ENCODE peak calls at places on chromosomes 13 and 19, in five cellular contexts. V is transverse colon, F is OCI-LY7, J is uterus, E is Peyer's patch. K is an unnamed sample.

GRCh38 chr19:46021531-46022041 is 1.3 kb downstream of the PGLYRP1 start:
- DNase-seq in V (peak), E (no peak), J (no peak), F (no peak), K (no peak)

GRCh38 chr13:107864543-107865460 is 350.5 kb downstream of the LIG4 start:
- DNase-seq in V (no peak), J (no peak), F (peak), E (no peak), K (peak)

GRCh38 chr13:61277877-61278276 is 137.8 kb downstream of the PCDH20 start:
- DNase-seq in E (no peak), V (no peak), F (no peak), J (no peak), K (no peak)

GRCh38 chr19:3977242-3978143 is 6.6 kb upstream of the DAPK3 start:
- DNase-seq in J (peak), F (no peak), E (no peak), V (no peak), K (no peak)

GRCh38 chr19:29831686-29832085 is 19.9 kb downstream of the CCNE1 start:
- DNase-seq in J (no peak), V (no peak), F (no peak), E (no peak), K (no peak)

GRCh38 chr19:10654610-10655456 is 687 bp downstream of the ILF3 start:
- DNase-seq in F (peak), V (peak), E (peak), J (peak), K (peak)

GRCh38 chr19:55624109-55625003 is at the start of gene ZNF784:
- DNase-seq in E (peak), F (peak), J (peak), V (peak), K (peak)

GRCh38 chr13:46751811-46752635 is 44.9 kb downstream of the ESD start:
- DNase-seq in E (no peak), V (no peak), F (peak), J (no peak), K (peak)

GRCh38 chr13:111901301-111901905 is 165.5 kb upstream of the SOX1 start:
- DNase-seq in F (no peak), E (no peak), J (no peak), V (no peak), K (no peak)

GRCh38 chr13:40445557-40445990 is 220.9 kb downstream of the FOXO1 start:
- DNase-seq in F (peak), J (peak), V (peak), E (no peak), K (peak)

GRCh38 chr13:94702181-94703041 is 9.9 kb downstream of the SOX21 start:
- DNase-seq in F (no peak), V (no peak), J (no peak), E (no peak), K (no peak)

GRCh38 chr13:21976159-21976558 is 305.3 kb downstream of the FGF9 start:
- DNase-seq in V (no peak), E (no peak), F (no peak), J (no peak), K (no peak)

GRCh38 chr13:23692816-23693215 is 122.6 kb downstream of the TNFRSF19 start:
- DNase-seq in J (no peak), F (no peak), E (no peak), V (no peak), K (no peak)

GRCh38 chr19:7533281-7533819 is 2.2 kb upstream of the PNPLA6 start:
- DNase-seq in E (peak), F (no peak), J (peak), V (peak), K (no peak)

GRCh38 chr13:38941353-38941945 is 49.2 kb downstream of the STOML3 start:
- DNase-seq in V (no peak), E (no peak), J (no peak), F (no peak), K (no peak)

GRCh38 chr13:95492044-95492801 is 60.3 kb upstream of the CLDN10 start:
- DNase-seq in F (no peak), V (peak), E (peak), J (no peak), K (no peak)

GRCh38 chr13:20019033-20019432 is 60.5 kb downstream of the ZMYM2 start:
- DNase-seq in V (no peak), J (no peak), E (no peak), F (no peak), K (peak)

GRCh38 chr13:108895220-108895704 is 265.9 kb downstream of the MYO16 start:
- DNase-seq in V (no peak), J (no peak), E (no peak), F (peak), K (peak)
- TF ChIP-seq CTCF in V (peak), J (peak), E (no peak), F (peak), K (peak)

DNA sequence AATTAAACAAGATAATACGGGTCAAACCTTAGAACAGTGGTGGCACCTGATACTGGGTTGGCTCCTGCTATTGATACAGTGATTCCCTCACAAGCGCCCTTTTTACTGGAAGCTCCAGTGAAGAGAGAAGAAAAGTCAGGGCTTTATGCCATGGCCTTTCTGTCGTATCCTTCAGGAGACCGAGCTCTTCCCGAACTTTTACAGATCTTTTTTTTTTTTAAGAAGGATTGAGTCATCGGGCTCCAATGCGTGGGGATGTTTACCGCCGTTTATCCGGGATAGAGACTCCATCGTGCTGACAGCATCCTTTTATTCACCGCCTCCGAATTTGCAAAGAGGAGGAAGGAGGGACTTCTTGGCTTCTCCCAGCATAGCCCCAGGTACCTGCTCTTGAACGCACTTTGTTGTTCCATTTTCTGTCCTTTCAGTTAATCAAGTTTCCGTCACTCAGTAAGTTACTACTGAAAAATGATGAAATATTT is 574 bp downstream of the ZNF227 start:
- DNase-seq in V (no peak), F (no peak), J (no peak), E (no peak), K (peak)
- H3K4me3 ChIP-seq in V (peak), F (peak), J (peak), E (peak), K (peak)

GRCh38 chr19:1812426-1813196 is 535 bp upstream of the ATP8B3 start:
- DNase-seq in V (peak), E (peak), F (peak), J (peak), K (peak)

GRCh38 chr19:1811472-1811894 is 593 bp downstream of the ATP8B3 start:
- DNase-seq in F (peak), E (peak), V (peak), J (peak), K (no peak)

GRCh38 chr19:1813197-1813836 is 1.2 kb upstream of the ATP8B3 start:
- DNase-seq in V (no peak), E (no peak), F (no peak), J (peak), K (no peak)

GRCh38 chr19:1810439-1811160 is 1.5 kb downstream of the ATP8B3 start:
- DNase-seq in E (no peak), F (no peak), V (no peak), J (no peak), K (no peak)

GRCh38 chr19:1811942-1812425 is at the start of gene ATP8B3:
- DNase-seq in E (no peak), V (no peak), J (no peak), F (no peak), K (no peak)
- TF ChIP-seq CTCF in E (no peak), V (peak), J (no peak), F (peak), K (peak)

DNA sequence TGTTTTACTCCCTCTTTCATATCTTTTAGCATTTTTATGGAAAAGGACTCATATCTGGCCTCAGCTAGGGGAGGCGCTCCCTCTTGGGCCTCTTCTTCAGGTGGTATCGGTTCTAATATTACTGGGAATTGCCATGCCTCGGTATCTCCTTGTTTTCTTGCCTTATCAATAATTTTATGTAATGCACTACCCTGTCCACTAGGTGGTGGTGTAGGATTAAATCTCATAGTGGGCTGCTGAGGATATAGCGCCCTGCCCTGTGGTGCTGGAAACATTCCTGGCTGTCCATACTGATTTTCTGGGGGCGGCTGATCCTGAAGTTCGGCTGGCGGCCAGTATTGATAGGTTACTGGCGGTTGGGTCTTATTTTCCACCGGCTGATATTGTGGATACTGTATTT is 35.8 kb downstream of the ZNF420 start:
- DNase-seq in F (peak), E (no peak), V (no peak), J (no peak), K (no peak)
- H3K4me3 ChIP-seq in F (no peak), E (no peak), V (no peak), J (no peak), K (no peak)

GRCh38 chr13:113035209-113035800 is 66.3 kb downstream of the MCF2L start:
- DNase-seq in V (no peak), E (no peak), F (no peak), J (no peak), K (no peak)
- TF ChIP-seq CTCF in V (no peak), E (no peak), F (no peak), J (no peak), K (no peak)

DNA sequence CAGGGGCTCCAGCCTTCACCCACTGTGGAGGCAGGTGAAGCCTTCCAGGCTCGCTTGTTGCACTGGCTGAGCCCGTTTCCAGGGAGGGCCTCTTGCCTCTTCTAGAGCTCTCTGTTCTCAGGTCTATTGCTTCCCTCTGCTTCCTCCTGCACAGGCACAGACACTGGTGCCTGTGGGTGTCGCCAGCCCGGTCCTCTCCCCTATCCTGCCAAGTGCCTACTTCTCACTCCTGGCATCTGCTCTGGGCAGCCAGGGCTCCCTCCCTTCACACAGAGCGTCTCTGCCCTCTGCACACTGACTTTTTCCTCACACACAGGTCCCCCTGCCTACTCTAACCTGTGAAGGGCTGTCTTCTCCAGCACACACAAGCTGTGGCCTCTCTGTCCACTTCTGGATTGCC is 60.3 kb downstream of the SLC7A9 start:
- DNase-seq in F (no peak), E (no peak), J (no peak), V (no peak), K (no peak)
- H3K4me3 ChIP-seq in F (no peak), E (no peak), J (no peak), V (no peak), K (no peak)

DNA sequence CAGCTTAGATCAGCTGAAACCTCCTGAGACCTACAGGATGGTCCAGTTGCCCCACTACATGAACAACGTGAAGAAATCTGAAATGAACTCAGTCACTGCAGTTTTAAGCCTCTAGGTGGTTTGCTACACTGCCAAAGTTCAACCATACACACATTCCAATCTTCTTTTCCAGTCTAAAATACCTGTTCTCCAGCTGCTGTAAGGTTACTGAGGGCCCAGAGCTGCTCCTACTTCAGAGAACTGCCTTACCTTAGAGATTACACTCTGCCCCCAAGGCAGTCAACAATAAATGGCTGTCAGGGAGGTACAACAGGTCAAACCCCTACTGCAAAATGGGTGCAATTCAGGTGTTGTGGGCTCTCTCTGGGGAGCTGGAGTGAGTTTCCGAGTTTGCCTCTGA is 154.1 kb upstream of the MIR17HG start:
- DNase-seq in J (no peak), E (no peak), F (no peak), V (no peak), K (no peak)
- TF ChIP-seq CTCF in J (no peak), E (no peak), F (no peak), V (no peak), K (no peak)

K was measured in GM12865.